ENCODE peak calls at places on chromosomes 3 and 15, in ten cellular contexts. W is activated T-cell treated with anti-CD3 and anti-CD28 coated beads for 48 hours; U is stimulated activated CD8-positive, alpha-beta memory T cell treated with anti-CD3 and anti-CD28 coated beads, Interleukin-7, amount 100 ng/mL, for 1 hour; N is psoas muscle; V is NCI-H774; Q is lung; M is T-helper 2 cell; R is HT1080; T is cardiac fibroblast; D is posterior vena cava. H is an unnamed sample.

GRCh38 chr3:37949866-37950265 is 40.7 kb upstream of the VILL start:
- DNase-seq in W (no peak), U (no peak), N (no peak), V (no peak), Q (no peak), M (no peak), R (no peak), T (peak; percentile 80), D (no peak), H (no peak)

GRCh38 chr3:122063908-122064307 is 8.7 kb downstream of the CD86 start:
- DNase-seq in W (no peak), U (no peak), N (no peak), V (no peak), Q (no peak), M (no peak), R (no peak), T (no peak), D (no peak), H (no peak)

GRCh38 chr15:81156324-81156723 is 22.3 kb downstream of the CFAP161 start:
- DNase-seq in W (no peak), U (no peak), N (no peak), V (no peak), Q (no peak), M (no peak), R (no peak), T (no peak), D (no peak), H (no peak)

GRCh38 chr3:196008387-196008786 is 73.5 kb downstream of the TFRC start:
- DNase-seq in W (no peak), U (no peak), N (no peak), V (no peak), Q (no peak), M (no peak), R (no peak), T (no peak), D (no peak), H (no peak)

GRCh38 chr15:85588657-85589056 is 206.1 kb downstream of the KLHL25 start:
- DNase-seq in W (no peak), U (no peak), N (no peak), V (no peak), Q (no peak), M (no peak), R (no peak), T (peak; percentile 88), D (no peak), H (no peak)

GRCh38 chr15:63560741-63561448 is 36.3 kb upstream of the FBXL22 start:
- DNase-seq in W (peak; percentile 57), U (no peak), N (no peak), V (no peak), Q (no peak), M (no peak), R (no peak), T (no peak), D (no peak), H (no peak)

GRCh38 chr3:5229414-5229813 is 41.9 kb downstream of the EDEM1 start:
- DNase-seq in W (no peak), U (no peak), N (no peak), V (no peak), Q (no peak), M (no peak), R (no peak), T (no peak), D (no peak), H (no peak)

GRCh38 chr3:141913150-141913811 is 36.8 kb downstream of the ATP1B3 start:
- DNase-seq in W (no peak), U (no peak), N (no peak), V (no peak), Q (peak; percentile 41), M (no peak), R (peak; percentile 64), T (peak; percentile 80), D (no peak), H (peak; percentile 48)

GRCh38 chr3:77321646-77322045 is 281.7 kb downstream of the ROBO2 start:
- DNase-seq in W (no peak), U (no peak), N (no peak), V (no peak), Q (no peak), M (no peak), R (peak; percentile 23), T (no peak), D (no peak), H (no peak)

GRCh38 chr3:81838455-81838854 is 77.0 kb upstream of the GBE1 start:
- DNase-seq in W (no peak), U (no peak), N (no peak), V (no peak), Q (no peak), M (no peak), R (no peak), T (no peak), D (no peak), H (no peak)

GRCh38 chr15:49313650-49314049 is 109.4 kb upstream of the FGF7 start:
- DNase-seq in W (no peak), U (no peak), N (no peak), V (no peak), Q (no peak), M (no peak), R (peak; percentile 72), T (peak; percentile 70), D (no peak), H (no peak)

GRCh38 chr3:123081718-123082369 is 15.0 kb downstream of the PDIA5 start:
- DNase-seq in W (no peak), U (no peak), N (no peak), V (no peak), Q (no peak), M (no peak), R (no peak), T (peak; percentile 51), D (no peak), H (peak; percentile 41)

GRCh38 chr15:90513448-90513847 is 16.3 kb upstream of the CRTC3 start:
- DNase-seq in W (no peak), U (no peak), N (no peak), V (no peak), Q (no peak), M (no peak), R (no peak), T (no peak), D (no peak), H (no peak)

GRCh38 chr15:35078221-35078915 is 6.7 kb downstream of the NANOGP8 start:
- DNase-seq in W (peak; percentile 15), U (no peak), N (no peak), V (peak; percentile 1), Q (no peak), M (no peak), R (peak; percentile 19), T (peak; percentile 79), D (no peak), H (peak; percentile 52)

H was measured in NCI-H1436.